ENCODE peak calls at places on chromosome 11, in five cellular contexts. Z, S, C, L and W are unnamed samples.
A peak's percentile ranks its signal among the peaks of the same experiment; 100 is the strongest.

GRCh38 chr11:119584193-119585037 is 144.6 kb downstream of the NECTIN1 start:
- DNase-seq in Z (no peak), S (peak; percentile 88), C (peak; percentile 63), L (no peak), W (peak; percentile 9)

GRCh38 chr11:11977206-11977938 is 31.1 kb downstream of the DKK3 start:
- DNase-seq in Z (peak; percentile 71), S (peak; percentile 83), C (peak; percentile 96), L (peak; percentile 84), W (no peak)

GRCh38 chr11:59754494-59754858 is 700 bp upstream of the STX3 start:
- DNase-seq in Z (peak; percentile 19), S (no peak), C (peak; percentile 3), L (no peak), W (peak; percentile 22)

GRCh38 chr11:116459233-116459632 is 313.6 kb downstream of the BUD13 start:
- DNase-seq in Z (no peak), S (no peak), C (no peak), L (no peak), W (no peak)

GRCh38 chr11:102154806-102155205 is 44.6 kb downstream of the YAP1 start:
- DNase-seq in Z (no peak), S (no peak), C (no peak), L (no peak), W (no peak)

GRCh38 chr11:11415786-11416390 is 62.8 kb upstream of the CSNK2A3 start:
- DNase-seq in Z (no peak), S (no peak), C (no peak), L (no peak), W (no peak)

GRCh38 chr11:130728185-130729160 is 187.8 kb downstream of the SNX19 start:
- DNase-seq in Z (no peak), S (no peak), C (no peak), L (no peak), W (peak; percentile 27)

GRCh38 chr11:6237903-6238302 is 986 bp upstream of the CNGA4 start:
- DNase-seq in Z (no peak), S (no peak), C (no peak), L (no peak), W (no peak)

GRCh38 chr11:125423247-125423849 is 72.7 kb downstream of the FEZ1 start:
- DNase-seq in Z (no peak), S (peak; percentile 3), C (no peak), L (no peak), W (peak; percentile 36)
- TF ChIP-seq CTCF in Z (peak; percentile 41), S (no peak), C (peak; percentile 24), L (peak; percentile 34), W (peak; percentile 56)

GRCh38 chr11:73350908-73351636 is 25.1 kb upstream of the RELT start:
- DNase-seq in Z (peak; percentile 46), S (no peak), C (peak; percentile 84), L (no peak), W (peak; percentile 79)
- TF ChIP-seq CTCF in Z (peak; percentile 99), S (peak; percentile 94), C (peak; percentile 94), L (peak; percentile 100), W (peak; percentile 97)

DNA sequence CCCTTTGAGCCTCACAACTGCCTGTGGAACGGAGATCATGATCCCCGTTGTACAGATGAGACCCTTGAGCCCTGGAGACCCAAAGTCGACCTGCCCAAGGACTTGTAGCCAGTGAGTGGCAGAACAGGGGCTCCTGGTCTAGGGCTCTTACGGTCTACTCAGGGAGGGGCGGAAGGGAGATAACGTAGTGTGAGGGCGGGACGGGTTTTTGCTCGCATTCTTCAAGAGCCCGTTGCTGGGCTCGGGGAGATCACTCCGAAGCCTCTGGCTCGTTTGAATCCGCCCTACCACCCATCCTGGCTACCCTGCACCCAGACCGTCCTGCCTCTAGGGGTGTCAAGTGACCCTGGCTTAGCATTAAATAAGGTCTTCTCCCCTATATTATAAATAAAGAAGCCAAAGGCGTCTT is 637 bp downstream of the CRY2 start:
- DNase-seq in Z (peak; percentile 29), S (peak; percentile 78), C (peak; percentile 64), L (no peak), W (peak; percentile 70)
- TF ChIP-seq CTCF in Z (peak; percentile 34), S (no peak), C (peak; percentile 11), L (peak; percentile 36), W (peak; percentile 28)

DNA sequence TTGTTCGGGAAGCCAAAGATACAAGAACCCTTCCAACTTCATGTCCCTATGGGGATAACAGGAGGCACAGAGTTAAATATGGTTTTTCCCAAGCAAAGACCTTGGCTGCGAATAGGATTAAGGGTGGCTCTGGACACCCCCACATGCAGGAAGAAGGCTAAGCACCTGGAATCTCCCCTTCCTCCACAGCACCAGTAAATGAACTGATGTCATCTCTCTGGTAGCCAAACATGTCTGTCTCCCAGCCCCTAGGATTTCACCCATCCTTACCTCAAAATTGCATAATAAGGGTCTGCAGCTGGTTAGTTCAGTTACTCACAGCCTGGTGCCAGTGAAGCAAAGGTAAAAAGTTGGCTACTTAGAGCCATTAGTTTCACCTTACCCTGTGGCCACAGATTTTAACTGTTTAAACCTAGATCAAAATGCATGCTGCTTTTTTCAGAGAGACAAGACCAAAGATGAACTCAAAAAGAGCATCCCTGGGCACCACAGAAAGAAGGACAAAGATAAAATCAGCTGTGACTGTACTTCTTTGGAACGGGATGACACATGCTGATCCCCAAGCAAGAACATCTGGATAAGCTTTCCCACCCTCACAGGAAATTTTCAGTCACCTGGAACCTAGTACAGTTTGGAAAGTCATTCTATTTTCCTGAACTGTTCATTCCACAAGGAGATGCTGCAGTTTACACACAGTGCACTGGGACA is 77.3 kb upstream of the AKIP1 start:
- DNase-seq in Z (no peak), S (no peak), C (peak; percentile 74), L (no peak), W (peak; percentile 30)
- TF ChIP-seq CTCF in Z (no peak), S (no peak), C (no peak), L (no peak), W (no peak)